ENCODE peak calls at places on chromosomes 5 and 9, in four cellular contexts. R is cardiac muscle cell, C is IMR-90, I is B cell. Z is an unnamed sample.

GRCh38 chr5:72467421-72467820 is 39.8 kb downstream of the ZNF366 start:
- DNase-seq in R (no peak), C (no peak), I (no peak), Z (no peak)

GRCh38 chr9:37550781-37551180 is 25.4 kb downstream of the FBXO10 start:
- DNase-seq in R (no peak), C (peak; percentile 74), I (no peak), Z (no peak)

GRCh38 chr9:107513464-107514092 is 24.0 kb upstream of the KLF4 start:
- DNase-seq in R (no peak), C (no peak), I (peak; percentile 29), Z (no peak)

GRCh38 chr9:116073826-116074225 is 79.8 kb upstream of the PAPPA start:
- DNase-seq in R (no peak), C (peak; percentile 67), I (no peak), Z (no peak)

GRCh38 chr5:171808951-171809350 is 23.3 kb downstream of the SMIM23 start:
- DNase-seq in R (no peak), C (peak; percentile 71), I (no peak), Z (no peak)

GRCh38 chr9:87878930-87879603 is 3.6 kb upstream of the SPATA31E1 start:
- DNase-seq in R (no peak), C (peak; percentile 87), I (no peak), Z (no peak)

GRCh38 chr9:133714606-133715294 is 23.4 kb downstream of the SARDH start:
- DNase-seq in R (peak; percentile 52), C (peak; percentile 84), I (no peak), Z (no peak)

GRCh38 chr5:149140197-149141002 is 893 bp upstream of the ABLIM3 start:
- DNase-seq in R (no peak), C (peak; percentile 30), I (no peak), Z (no peak)

GRCh38 chr5:75603421-75603820 is 7.8 kb upstream of the ANKDD1B start:
- DNase-seq in R (no peak), C (peak; percentile 88), I (no peak), Z (no peak)

GRCh38 chr9:89975586-89975985 is 370.8 kb downstream of the GADD45G start:
- DNase-seq in R (no peak), C (no peak), I (no peak), Z (no peak)

GRCh38 chr5:167294861-167295685 is 996.4 kb upstream of the WWC1 start:
- DNase-seq in R (no peak), C (peak; percentile 91), I (no peak), Z (no peak)

GRCh38 chr9:68873179-68873578 is 140.7 kb downstream of the PRKACG start:
- DNase-seq in R (no peak), C (no peak), I (no peak), Z (no peak)

GRCh38 chr5:73534971-73535370 is 30.5 kb downstream of the ANKRA2 start:
- DNase-seq in R (no peak), C (no peak), I (no peak), Z (no peak)

GRCh38 chr9:137158625-137159024 is 11.2 kb downstream of the LRRC26 start:
- DNase-seq in R (no peak), C (no peak), I (no peak), Z (no peak)

GRCh38 chr5:148794729-148795590 is 31.5 kb upstream of the ADRB2 start:
- DNase-seq in R (no peak), C (peak; percentile 96), I (peak; percentile 43), Z (no peak)

GRCh38 chr5:59416441-59416840 is 477.1 kb downstream of the PDE4D start:
- DNase-seq in R (no peak), C (peak; percentile 7), I (no peak), Z (no peak)

GRCh38 chr5:157911568-157911967 is 52.6 kb upstream of the CLINT1 start:
- DNase-seq in R (no peak), C (no peak), I (no peak), Z (no peak)
- TF ChIP-seq CTCF in R (no peak), C (no peak), I (no peak), Z (no peak)

DNA sequence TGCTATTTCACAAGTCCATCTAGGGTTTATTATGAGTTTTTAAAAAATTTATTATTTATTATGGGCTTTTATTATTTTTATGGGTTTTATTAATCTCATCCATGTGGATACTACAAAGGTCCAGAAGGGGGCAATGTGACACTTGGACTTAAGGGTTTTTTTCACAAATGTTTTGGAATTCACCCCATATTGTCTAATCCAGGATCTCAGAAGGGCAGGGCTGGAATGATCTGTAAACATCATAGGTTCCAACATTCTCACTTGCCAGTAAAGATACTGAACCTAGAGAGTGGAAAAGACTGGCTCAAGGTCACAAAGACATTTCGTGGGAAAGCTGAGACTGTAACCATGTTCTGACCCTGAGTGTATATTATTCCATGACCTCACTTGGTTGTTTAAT is 35.6 kb downstream of the NIM1K start:
- DNase-seq in R (peak; percentile 30), C (peak; percentile 64), I (peak; percentile 3), Z (no peak)
- TF ChIP-seq CTCF in R (peak; percentile 51), C (peak; percentile 67), I (peak; percentile 16), Z (no peak)

DNA sequence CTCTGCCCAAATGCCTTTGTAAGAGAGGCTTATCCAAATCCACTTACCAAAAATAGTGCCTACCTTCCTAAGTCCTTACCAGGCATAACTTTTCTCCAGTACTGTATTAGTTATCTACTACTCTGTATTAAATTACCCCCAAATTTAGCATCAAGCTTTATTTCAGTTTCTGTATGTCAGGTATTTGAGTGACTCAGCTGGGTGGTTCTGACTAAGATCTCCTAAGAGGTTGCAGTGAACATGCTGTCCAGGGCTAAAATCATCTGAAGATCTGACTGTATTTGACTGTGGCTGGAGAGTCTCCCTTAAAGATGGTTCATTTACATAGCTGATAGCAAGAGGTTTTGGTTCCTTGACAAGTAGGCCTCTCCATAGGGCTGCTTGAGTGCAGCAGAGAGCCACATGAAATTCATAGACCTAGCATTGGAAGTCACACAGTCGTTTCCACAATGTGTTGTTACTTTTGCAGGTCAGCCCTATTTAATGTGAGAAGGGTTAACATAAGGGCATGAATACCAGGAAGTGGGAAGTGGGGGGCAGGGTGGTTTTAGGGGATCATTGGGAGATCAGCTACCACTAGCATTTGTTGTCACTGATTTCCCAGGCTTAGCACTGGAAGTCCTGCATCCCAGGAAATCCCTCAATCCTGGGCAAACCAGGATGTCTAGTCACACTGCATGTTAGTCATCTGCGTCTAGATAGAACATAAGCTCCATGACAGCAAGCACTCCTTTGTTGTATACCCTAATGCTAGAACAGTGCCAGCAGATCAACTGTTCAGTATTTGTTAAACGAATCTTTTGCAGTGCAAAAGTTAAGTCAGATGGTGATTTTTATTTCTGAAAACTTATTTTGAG is 2.0 kb upstream of the ZNF622 start:
- DNase-seq in R (peak; percentile 58), C (peak; percentile 78), I (no peak), Z (no peak)
- TF ChIP-seq CTCF in R (no peak), C (no peak), I (no peak), Z (no peak)

GRCh38 chr5:90987711-90988110 is 395.4 kb downstream of the ARRDC3 start:
- DNase-seq in R (no peak), C (no peak), I (no peak), Z (no peak)
- TF ChIP-seq CTCF in R (no peak), C (no peak), I (no peak), Z (no peak)

DNA sequence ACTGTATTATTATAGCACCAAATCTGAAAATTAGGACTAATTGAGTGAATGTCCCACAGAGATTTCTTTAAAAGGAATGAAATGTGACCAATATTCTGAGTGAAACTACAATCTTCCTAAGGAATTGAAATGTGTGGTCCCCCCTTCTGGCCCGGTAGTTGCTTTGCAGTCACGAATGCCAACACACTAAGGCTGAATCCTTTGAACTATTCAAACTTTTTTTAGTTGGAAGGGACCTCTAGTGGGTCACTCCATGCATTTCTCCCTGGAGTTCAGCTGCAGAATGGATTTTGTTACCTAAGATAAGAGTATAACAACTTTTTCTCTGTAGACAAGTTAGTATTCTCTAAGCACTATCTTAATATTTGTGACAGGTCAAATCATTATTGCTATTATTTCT is 2.8 kb downstream of the CDH6 start:
- DNase-seq in R (peak; percentile 30), C (peak; percentile 66), I (no peak), Z (no peak)
- TF ChIP-seq CTCF in R (no peak), C (peak; percentile 51), I (no peak), Z (no peak)

DNA sequence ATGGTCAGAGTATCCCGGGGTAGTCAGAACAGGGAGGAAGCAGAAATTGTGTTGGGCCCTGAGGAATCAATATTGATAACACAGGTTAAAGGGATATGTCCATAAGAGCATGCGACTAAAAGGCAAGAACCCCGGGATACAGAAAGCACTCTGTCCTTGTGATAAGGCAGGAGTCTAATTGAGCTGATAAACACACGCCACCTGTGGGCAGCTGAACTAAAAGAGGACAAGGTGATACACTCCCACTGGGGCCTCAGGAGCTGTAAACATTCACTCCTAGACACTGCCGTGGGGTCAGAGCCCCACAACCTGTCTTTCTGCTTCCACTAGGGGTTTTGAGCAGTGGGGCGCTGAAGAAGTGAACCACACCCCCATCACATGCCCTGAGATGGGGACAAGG is 144.7 kb upstream of the MPDZ start:
- DNase-seq in R (no peak), C (no peak), I (no peak), Z (no peak)
- TF ChIP-seq CTCF in R (no peak), C (no peak), I (no peak), Z (no peak)

DNA sequence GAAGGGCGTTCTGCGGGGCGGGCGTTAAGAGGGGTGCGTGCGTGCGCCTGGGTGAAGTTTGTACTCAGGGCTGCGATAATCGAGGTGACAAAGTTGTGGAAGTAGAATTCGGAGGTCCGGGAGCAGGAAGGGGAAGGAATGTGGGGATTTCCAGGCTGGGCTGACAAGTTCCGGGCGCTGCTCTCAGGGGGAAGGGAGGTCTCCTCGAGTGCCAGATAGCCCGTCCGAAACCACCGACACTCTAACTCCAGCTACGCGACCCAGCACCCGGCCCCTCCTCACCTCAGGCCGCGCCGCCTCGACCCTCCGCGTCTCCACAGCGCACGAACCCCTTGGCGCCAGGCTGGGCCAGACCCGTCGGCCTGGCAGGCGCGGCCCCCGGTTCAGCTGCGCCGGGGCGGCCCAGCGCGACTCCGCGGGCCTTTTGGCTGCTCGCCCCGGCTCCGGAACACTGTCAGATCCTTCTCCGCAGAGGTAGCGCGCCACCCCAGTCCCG is at the start of gene IL6ST:
- DNase-seq in R (peak; percentile 83), C (peak; percentile 93), I (no peak), Z (no peak)
- TF ChIP-seq CTCF in R (no peak), C (no peak), I (no peak), Z (no peak)

Z was measured in natural killer cell.